ENCODE peak calls at places on chromosomes 11 and 22, in ten cellular contexts. One of them, this sample, is unnamed.

GRCh38 chr11:6742260-6742659 is 29.5 kb downstream of the OR2AG2 start:
- DNase-seq in type B pancreatic cell: no peak
- DNase-seq in Peyer's patch: no peak
- DNase-seq in fibroblast of the aortic adventitia: no peak
- DNase-seq in heart left ventricle: no peak
- DNase-seq in neural progenitor cell: no peak
- DNase-seq in lung: no peak
- DNase-seq in gastrocnemius medialis: no peak
- DNase-seq in prostate gland: no peak
- DNase-seq in SK-N-SH: no peak
- DNase-seq in this sample: no peak

GRCh38 chr11:2933376-2934056 is 4.3 kb upstream of the PHLDA2 start:
- DNase-seq in Peyer's patch: no peak
- DNase-seq in fibroblast of the aortic adventitia: peak
- DNase-seq in heart left ventricle: peak
- DNase-seq in prostate gland: no peak
- DNase-seq in SK-N-SH: peak
- DNase-seq in neural progenitor cell: no peak
- DNase-seq in lung: peak
- DNase-seq in gastrocnemius medialis: peak
- DNase-seq in type B pancreatic cell: no peak
- DNase-seq in this sample: peak

GRCh38 chr22:31829505-31829904 is 75.7 kb downstream of the DEPDC5 start:
- DNase-seq in fibroblast of the aortic adventitia: peak
- DNase-seq in lung: no peak
- DNase-seq in type B pancreatic cell: no peak
- DNase-seq in Peyer's patch: no peak
- DNase-seq in heart left ventricle: no peak
- DNase-seq in prostate gland: no peak
- DNase-seq in SK-N-SH: peak
- DNase-seq in gastrocnemius medialis: peak
- DNase-seq in neural progenitor cell: no peak
- DNase-seq in this sample: no peak

GRCh38 chr22:29393019-29393608 is 4.7 kb upstream of the AP1B1 start:
- DNase-seq in fibroblast of the aortic adventitia: no peak
- DNase-seq in lung: no peak
- DNase-seq in type B pancreatic cell: peak
- DNase-seq in SK-N-SH: no peak
- DNase-seq in heart left ventricle: no peak
- DNase-seq in neural progenitor cell: no peak
- DNase-seq in gastrocnemius medialis: no peak
- DNase-seq in prostate gland: no peak
- DNase-seq in Peyer's patch: no peak
- DNase-seq in this sample: no peak

GRCh38 chr11:117375960-117376359 is 48.3 kb downstream of the CEP164 start:
- DNase-seq in neural progenitor cell: no peak
- DNase-seq in type B pancreatic cell: no peak
- DNase-seq in Peyer's patch: no peak
- DNase-seq in prostate gland: no peak
- DNase-seq in SK-N-SH: no peak
- DNase-seq in lung: no peak
- DNase-seq in heart left ventricle: no peak
- DNase-seq in fibroblast of the aortic adventitia: no peak
- DNase-seq in gastrocnemius medialis: no peak
- DNase-seq in this sample: no peak

GRCh38 chr11:125313271-125314222 is 149.0 kb downstream of the PKNOX2 start:
- DNase-seq in SK-N-SH: no peak
- DNase-seq in prostate gland: no peak
- DNase-seq in lung: no peak
- DNase-seq in Peyer's patch: no peak
- DNase-seq in fibroblast of the aortic adventitia: peak
- DNase-seq in gastrocnemius medialis: no peak
- DNase-seq in neural progenitor cell: no peak
- DNase-seq in heart left ventricle: peak
- DNase-seq in type B pancreatic cell: no peak
- DNase-seq in this sample: no peak

GRCh38 chr22:48513446-48513845 is 1314.2 kb downstream of the BRD1 start:
- DNase-seq in Peyer's patch: no peak
- DNase-seq in type B pancreatic cell: no peak
- DNase-seq in fibroblast of the aortic adventitia: no peak
- DNase-seq in prostate gland: no peak
- DNase-seq in heart left ventricle: no peak
- DNase-seq in gastrocnemius medialis: no peak
- DNase-seq in SK-N-SH: no peak
- DNase-seq in lung: no peak
- DNase-seq in neural progenitor cell: no peak
- DNase-seq in this sample: no peak

GRCh38 chr11:4680341-4680740 is 17.3 kb downstream of the OR51E2 start:
- DNase-seq in fibroblast of the aortic adventitia: no peak
- DNase-seq in heart left ventricle: no peak
- DNase-seq in prostate gland: no peak
- DNase-seq in SK-N-SH: no peak
- DNase-seq in type B pancreatic cell: no peak
- DNase-seq in neural progenitor cell: no peak
- DNase-seq in Peyer's patch: no peak
- DNase-seq in gastrocnemius medialis: no peak
- DNase-seq in lung: no peak
- DNase-seq in this sample: no peak

GRCh38 chr11:63888170-63889086 is 28.5 kb downstream of the RCOR2 start:
- DNase-seq in heart left ventricle: peak
- DNase-seq in prostate gland: peak
- DNase-seq in type B pancreatic cell: no peak
- DNase-seq in SK-N-SH: no peak
- DNase-seq in neural progenitor cell: peak
- DNase-seq in fibroblast of the aortic adventitia: peak
- DNase-seq in gastrocnemius medialis: peak
- DNase-seq in Peyer's patch: peak
- DNase-seq in lung: peak
- DNase-seq in this sample: no peak

GRCh38 chr11:116540019-116540418 is 232.8 kb downstream of the BUD13 start:
- DNase-seq in gastrocnemius medialis: no peak
- DNase-seq in neural progenitor cell: no peak
- DNase-seq in type B pancreatic cell: no peak
- DNase-seq in prostate gland: no peak
- DNase-seq in Peyer's patch: no peak
- DNase-seq in heart left ventricle: no peak
- DNase-seq in lung: no peak
- DNase-seq in fibroblast of the aortic adventitia: no peak
- DNase-seq in SK-N-SH: no peak
- DNase-seq in this sample: no peak

GRCh38 chr11:117410861-117411725 is 83.4 kb downstream of the CEP164 start:
- DNase-seq in heart left ventricle: no peak
- DNase-seq in neural progenitor cell: no peak
- DNase-seq in gastrocnemius medialis: no peak
- DNase-seq in SK-N-SH: peak
- DNase-seq in prostate gland: no peak
- DNase-seq in type B pancreatic cell: no peak
- DNase-seq in lung: no peak
- DNase-seq in fibroblast of the aortic adventitia: no peak
- DNase-seq in Peyer's patch: no peak
- DNase-seq in this sample: no peak

GRCh38 chr11:122796128-122796717 is 42.1 kb upstream of the CRTAM start:
- DNase-seq in heart left ventricle: peak
- DNase-seq in SK-N-SH: peak
- DNase-seq in prostate gland: peak
- DNase-seq in fibroblast of the aortic adventitia: peak
- DNase-seq in type B pancreatic cell: no peak
- DNase-seq in lung: peak
- DNase-seq in gastrocnemius medialis: no peak
- DNase-seq in Peyer's patch: peak
- DNase-seq in neural progenitor cell: peak
- DNase-seq in this sample: peak

GRCh38 chr11:3995949-3996554 is 98.5 kb upstream of the RRM1 start:
- DNase-seq in neural progenitor cell: no peak
- DNase-seq in SK-N-SH: no peak
- DNase-seq in gastrocnemius medialis: no peak
- DNase-seq in lung: no peak
- DNase-seq in fibroblast of the aortic adventitia: peak
- DNase-seq in heart left ventricle: no peak
- DNase-seq in prostate gland: no peak
- DNase-seq in type B pancreatic cell: no peak
- DNase-seq in Peyer's patch: no peak
- DNase-seq in this sample: no peak

GRCh38 chr11:73854680-73855079 is 22.0 kb downstream of the COA4 start:
- DNase-seq in neural progenitor cell: no peak
- DNase-seq in prostate gland: no peak
- DNase-seq in heart left ventricle: no peak
- DNase-seq in type B pancreatic cell: no peak
- DNase-seq in Peyer's patch: no peak
- DNase-seq in fibroblast of the aortic adventitia: peak
- DNase-seq in lung: no peak
- DNase-seq in SK-N-SH: no peak
- DNase-seq in gastrocnemius medialis: no peak
- DNase-seq in this sample: no peak

GRCh38 chr11:73851046-73851764 is 25.4 kb downstream of the COA4 start:
- DNase-seq in gastrocnemius medialis: no peak
- DNase-seq in SK-N-SH: no peak
- DNase-seq in prostate gland: no peak
- DNase-seq in fibroblast of the aortic adventitia: no peak
- DNase-seq in type B pancreatic cell: no peak
- DNase-seq in heart left ventricle: no peak
- DNase-seq in neural progenitor cell: no peak
- DNase-seq in Peyer's patch: no peak
- DNase-seq in lung: no peak
- DNase-seq in this sample: no peak

GRCh38 chr11:73856001-73856663 is 20.5 kb downstream of the COA4 start:
- DNase-seq in gastrocnemius medialis: no peak
- DNase-seq in lung: no peak
- DNase-seq in heart left ventricle: no peak
- DNase-seq in prostate gland: no peak
- DNase-seq in fibroblast of the aortic adventitia: no peak
- DNase-seq in Peyer's patch: no peak
- DNase-seq in SK-N-SH: peak
- DNase-seq in neural progenitor cell: no peak
- DNase-seq in type B pancreatic cell: no peak
- DNase-seq in this sample: no peak

GRCh38 chr11:73852049-73852448 is 24.6 kb downstream of the COA4 start:
- DNase-seq in lung: no peak
- DNase-seq in neural progenitor cell: no peak
- DNase-seq in gastrocnemius medialis: no peak
- DNase-seq in fibroblast of the aortic adventitia: no peak
- DNase-seq in type B pancreatic cell: no peak
- DNase-seq in prostate gland: no peak
- DNase-seq in SK-N-SH: no peak
- DNase-seq in heart left ventricle: no peak
- DNase-seq in Peyer's patch: no peak
- DNase-seq in this sample: no peak
- TF ChIP-seq CTCF in lung: no peak
- TF ChIP-seq CTCF in neural progenitor cell: no peak
- TF ChIP-seq CTCF in gastrocnemius medialis: no peak
- TF ChIP-seq CTCF in fibroblast of the aortic adventitia: no peak
- TF ChIP-seq CTCF in type B pancreatic cell: no peak
- TF ChIP-seq CTCF in prostate gland: no peak
- TF ChIP-seq CTCF in SK-N-SH: no peak
- TF ChIP-seq CTCF in heart left ventricle: no peak
- TF ChIP-seq CTCF in Peyer's patch: no peak
- TF ChIP-seq CTCF in this sample: no peak

DNA sequence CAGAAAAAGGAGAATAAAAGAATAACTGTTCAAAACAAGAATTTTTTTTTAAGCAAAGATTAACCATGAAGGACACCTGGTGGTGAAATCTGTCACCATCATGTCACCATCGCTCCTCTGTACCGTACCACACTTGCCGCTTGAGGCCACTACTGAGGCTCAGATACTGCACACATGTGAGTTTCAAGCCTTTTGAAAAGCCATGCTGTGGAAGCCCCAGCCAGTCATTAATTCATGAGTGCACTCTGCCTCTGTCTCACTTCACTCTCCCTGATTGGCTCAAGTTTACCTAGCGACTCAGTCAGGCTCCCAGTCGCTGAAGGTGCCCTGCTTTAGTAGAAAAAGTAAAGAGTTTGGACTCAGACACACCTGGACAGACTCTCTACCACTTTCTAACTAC is 6.6 kb upstream of the MS4A12 start:
- DNase-seq in type B pancreatic cell: no peak
- DNase-seq in gastrocnemius medialis: no peak
- DNase-seq in lung: peak
- DNase-seq in SK-N-SH: peak
- DNase-seq in heart left ventricle: no peak
- DNase-seq in Peyer's patch: peak
- DNase-seq in neural progenitor cell: peak
- DNase-seq in fibroblast of the aortic adventitia: no peak
- DNase-seq in prostate gland: peak
- DNase-seq in this sample: no peak
- TF ChIP-seq CTCF in type B pancreatic cell: peak
- TF ChIP-seq CTCF in gastrocnemius medialis: no peak
- TF ChIP-seq CTCF in lung: peak
- TF ChIP-seq CTCF in SK-N-SH: peak
- TF ChIP-seq CTCF in heart left ventricle: no peak
- TF ChIP-seq CTCF in Peyer's patch: peak
- TF ChIP-seq CTCF in neural progenitor cell: peak
- TF ChIP-seq CTCF in fibroblast of the aortic adventitia: no peak
- TF ChIP-seq CTCF in prostate gland: no peak
- TF ChIP-seq CTCF in this sample: no peak

GRCh38 chr22:37472418-37473006 is 13.7 kb downstream of the MFNG start:
- DNase-seq in prostate gland: no peak
- DNase-seq in type B pancreatic cell: no peak
- DNase-seq in heart left ventricle: no peak
- DNase-seq in lung: no peak
- DNase-seq in gastrocnemius medialis: no peak
- DNase-seq in SK-N-SH: peak
- DNase-seq in fibroblast of the aortic adventitia: no peak
- DNase-seq in neural progenitor cell: peak
- DNase-seq in Peyer's patch: no peak
- DNase-seq in this sample: no peak
- TF ChIP-seq CTCF in prostate gland: no peak
- TF ChIP-seq CTCF in type B pancreatic cell: peak
- TF ChIP-seq CTCF in heart left ventricle: peak
- TF ChIP-seq CTCF in lung: no peak
- TF ChIP-seq CTCF in gastrocnemius medialis: peak
- TF ChIP-seq CTCF in SK-N-SH: peak
- TF ChIP-seq CTCF in fibroblast of the aortic adventitia: peak
- TF ChIP-seq CTCF in neural progenitor cell: peak
- TF ChIP-seq CTCF in Peyer's patch: peak
- TF ChIP-seq CTCF in this sample: peak

GRCh38 chr11:18168372-18168771 is 4.3 kb upstream of the MRGPRX4 start:
- DNase-seq in Peyer's patch: no peak
- DNase-seq in fibroblast of the aortic adventitia: no peak
- DNase-seq in gastrocnemius medialis: no peak
- DNase-seq in prostate gland: no peak
- DNase-seq in lung: no peak
- DNase-seq in SK-N-SH: no peak
- DNase-seq in neural progenitor cell: no peak
- DNase-seq in heart left ventricle: no peak
- DNase-seq in type B pancreatic cell: no peak
- DNase-seq in this sample: no peak

GRCh38 chr11:18172686-18173085 is at the start of gene MRGPRX4:
- DNase-seq in neural progenitor cell: no peak
- DNase-seq in gastrocnemius medialis: no peak
- DNase-seq in Peyer's patch: no peak
- DNase-seq in heart left ventricle: no peak
- DNase-seq in prostate gland: no peak
- DNase-seq in fibroblast of the aortic adventitia: no peak
- DNase-seq in lung: no peak
- DNase-seq in SK-N-SH: no peak
- DNase-seq in type B pancreatic cell: no peak
- DNase-seq in this sample: no peak

GRCh38 chr11:18173225-18173866 is 709 bp downstream of the MRGPRX4 start:
- DNase-seq in Peyer's patch: peak
- DNase-seq in type B pancreatic cell: no peak
- DNase-seq in prostate gland: no peak
- DNase-seq in fibroblast of the aortic adventitia: no peak
- DNase-seq in lung: no peak
- DNase-seq in neural progenitor cell: no peak
- DNase-seq in heart left ventricle: no peak
- DNase-seq in SK-N-SH: no peak
- DNase-seq in gastrocnemius medialis: no peak
- DNase-seq in this sample: no peak

GRCh38 chr11:18171377-18172000 is 1.1 kb upstream of the MRGPRX4 start:
- DNase-seq in neural progenitor cell: peak
- DNase-seq in prostate gland: no peak
- DNase-seq in SK-N-SH: peak
- DNase-seq in lung: no peak
- DNase-seq in heart left ventricle: no peak
- DNase-seq in gastrocnemius medialis: no peak
- DNase-seq in type B pancreatic cell: no peak
- DNase-seq in Peyer's patch: peak
- DNase-seq in fibroblast of the aortic adventitia: no peak
- DNase-seq in this sample: no peak
- TF ChIP-seq CTCF in neural progenitor cell: peak
- TF ChIP-seq CTCF in prostate gland: no peak
- TF ChIP-seq CTCF in SK-N-SH: peak
- TF ChIP-seq CTCF in lung: no peak
- TF ChIP-seq CTCF in heart left ventricle: no peak
- TF ChIP-seq CTCF in gastrocnemius medialis: no peak
- TF ChIP-seq CTCF in type B pancreatic cell: peak
- TF ChIP-seq CTCF in Peyer's patch: peak
- TF ChIP-seq CTCF in fibroblast of the aortic adventitia: peak
- TF ChIP-seq CTCF in this sample: peak

This sample was measured in mesothelial cell of epicardium.